ENCODE peak calls at places on chromosomes 13 and 19, in five cellular contexts. N is GF-D8; G is GM12864; A is RPMI7951; K is stimulated activated CD4-positive, alpha-beta T cell treated with anti-CD3 and anti-CD28 coated beads, Interleukin-12 subunit alpha, Interleukin-12 subunit beta, amount 100 ng/mL, for 48 hours. M is an unnamed sample.

GRCh38 chr19:49585023-49585422 is 3.9 kb downstream of the PRRG2 start:
- DNase-seq in N (no peak), G (no peak), A (no peak), K (no peak), M (no peak)

GRCh38 chr13:39684531-39685137 is 29.2 kb downstream of the COG6 start:
- DNase-seq in N (peak; percentile 44), G (no peak), A (peak; percentile 44), K (no peak), M (peak; percentile 8)

GRCh38 chr13:51837016-51837415 is 8.0 kb downstream of the TMEM272 start:
- DNase-seq in N (no peak), G (no peak), A (no peak), K (no peak), M (no peak)

GRCh38 chr13:113023217-113023597 is 54.2 kb downstream of the MCF2L start:
- DNase-seq in N (no peak), G (no peak), A (no peak), K (no peak), M (no peak)

GRCh38 chr19:46634656-46635218 is 1.3 kb downstream of the GNG8 start:
- DNase-seq in N (no peak), G (no peak), A (no peak), K (no peak), M (no peak)

GRCh38 chr19:23867895-23868294 is 46.8 kb upstream of the ZNF726 start:
- DNase-seq in N (no peak), G (no peak), A (peak; percentile 25), K (no peak), M (no peak)

GRCh38 chr13:96650301-96650886 is 343.9 kb downstream of the OXGR1 start:
- DNase-seq in N (no peak), G (peak; percentile 3), A (no peak), K (no peak), M (no peak)

GRCh38 chr19:33883869-33884519 is 87.3 kb downstream of the KCTD15 start:
- DNase-seq in N (no peak), G (no peak), A (peak; percentile 60), K (no peak), M (no peak)

GRCh38 chr19:1112254-1113208 is 8.7 kb downstream of the GPX4 start:
- DNase-seq in N (no peak), G (no peak), A (no peak), K (no peak), M (no peak)

M was measured in HEK293T.